ENCODE peak calls at places on chromosomes 5 and 9, in four cellular contexts. T is A549, D is IMR-90, K is HepG2. F is an unnamed sample.

GRCh38 chr9:119844431-119844830 is 475.2 kb upstream of the BRINP1 start:
- DNase-seq in T (no peak), D (no peak), K (no peak), F (no peak)

GRCh38 chr9:16482764-16483163 is 387.7 kb downstream of the BNC2 start:
- DNase-seq in T (no peak), D (peak; percentile 20), K (no peak), F (no peak)

GRCh38 chr5:159021360-159022177 is 78.1 kb downstream of the EBF1 start:
- DNase-seq in T (no peak), D (peak; percentile 49), K (no peak), F (no peak)

GRCh38 chr9:116639251-116639741 is 47.8 kb upstream of the TRIM32 start:
- DNase-seq in T (no peak), D (peak; percentile 55), K (no peak), F (no peak)

GRCh38 chr5:150438873-150439546 is 10.5 kb downstream of the RPS14 start:
- DNase-seq in T (peak; percentile 83), D (no peak), K (peak; percentile 51), F (peak; percentile 51)

GRCh38 chr9:96020822-96021615 is 145.5 kb downstream of the ERCC6L2 start:
- DNase-seq in T (no peak), D (no peak), K (no peak), F (no peak)

GRCh38 chr5:158958048-158958994 is 141.4 kb downstream of the EBF1 start:
- DNase-seq in T (no peak), D (no peak), K (no peak), F (no peak)

GRCh38 chr9:80650964-80651555 is 1038.3 kb downstream of the TLE1 start:
- DNase-seq in T (no peak), D (peak; percentile 84), K (no peak), F (no peak)

GRCh38 chr5:176469293-176469692 is 21.1 kb downstream of the FAF2 start:
- DNase-seq in T (no peak), D (no peak), K (no peak), F (no peak)

DNA sequence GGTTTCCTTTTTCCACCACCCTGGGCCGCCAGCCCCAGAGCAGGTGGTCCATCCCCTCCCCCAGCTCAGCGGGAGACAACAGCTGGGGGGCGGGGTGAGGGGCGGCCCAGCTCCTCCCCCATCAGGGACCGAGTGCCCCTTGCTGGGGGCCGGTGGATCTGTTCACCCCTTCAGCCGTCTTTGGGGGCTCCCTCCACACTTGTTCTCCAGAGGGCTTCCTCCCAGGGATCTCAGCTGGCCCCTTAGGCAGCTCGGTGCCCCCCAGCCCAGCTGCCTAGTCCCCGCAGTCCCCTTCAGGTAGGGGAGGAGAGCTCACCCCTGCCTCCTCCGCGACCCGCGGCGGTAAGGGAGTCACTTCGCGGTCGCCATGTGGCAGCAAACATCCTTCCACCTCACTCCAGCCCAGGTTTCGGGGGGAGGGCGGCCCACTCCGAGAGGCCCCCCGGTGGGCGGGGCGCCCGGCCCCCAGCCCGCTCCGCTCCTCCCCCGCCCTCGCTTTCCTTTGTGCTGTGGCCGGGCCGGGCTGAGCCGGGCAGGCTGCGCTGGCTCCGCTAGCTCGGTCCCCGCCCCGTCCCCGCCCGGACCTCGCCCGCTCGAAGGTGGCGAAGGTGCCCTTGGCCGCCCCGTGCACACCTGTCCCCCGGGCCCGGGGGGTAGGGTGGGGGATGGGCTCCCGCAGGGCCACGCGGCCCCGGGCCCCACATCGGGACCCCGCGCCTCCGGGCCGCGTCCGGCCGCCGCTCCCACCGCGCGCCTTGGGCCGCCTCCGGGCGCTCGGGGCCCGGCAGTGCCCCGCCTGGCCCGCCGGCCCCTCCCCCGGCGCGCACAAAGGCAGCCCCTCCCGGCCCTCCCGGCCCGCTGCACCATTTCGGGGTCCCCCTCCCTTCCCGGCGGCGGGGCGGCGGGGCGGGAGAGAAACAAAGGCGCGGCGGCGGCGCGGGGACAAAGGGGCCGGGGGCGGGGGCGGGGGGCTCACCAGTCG is 683 bp downstream of the DBN1 start:
- DNase-seq in T (no peak), D (no peak), K (peak; percentile 25), F (peak; percentile 60)
- TF ChIP-seq MAZ in T (no peak), D (peak; percentile 47), K (no peak), F (peak; percentile 78)

DNA sequence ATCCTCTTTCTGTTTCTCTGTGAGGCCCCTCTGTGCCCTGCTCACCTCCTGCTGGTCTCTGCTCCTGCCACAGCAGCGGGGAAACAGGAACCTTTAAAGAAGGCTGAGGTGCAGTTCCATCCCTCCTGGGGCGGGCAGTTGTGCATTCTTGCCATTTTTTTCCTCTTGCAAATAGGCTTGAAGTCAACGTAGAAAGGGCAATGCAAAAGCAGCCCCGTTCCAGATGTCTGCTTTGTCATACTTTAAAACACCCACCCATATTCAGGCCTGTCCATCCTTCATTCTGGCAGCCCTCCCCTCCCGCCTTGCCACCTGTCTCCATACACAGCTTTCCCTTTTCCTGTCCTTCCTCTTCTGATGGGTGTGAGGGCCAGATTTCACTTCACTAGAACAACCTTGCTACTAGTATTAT is 65.4 kb upstream of the KLF9 start:
- DNase-seq in T (no peak), D (peak; percentile 79), K (no peak), F (no peak)
- TF ChIP-seq POLR2A in T (no peak), D (no peak), K (no peak), F (no peak)

DNA sequence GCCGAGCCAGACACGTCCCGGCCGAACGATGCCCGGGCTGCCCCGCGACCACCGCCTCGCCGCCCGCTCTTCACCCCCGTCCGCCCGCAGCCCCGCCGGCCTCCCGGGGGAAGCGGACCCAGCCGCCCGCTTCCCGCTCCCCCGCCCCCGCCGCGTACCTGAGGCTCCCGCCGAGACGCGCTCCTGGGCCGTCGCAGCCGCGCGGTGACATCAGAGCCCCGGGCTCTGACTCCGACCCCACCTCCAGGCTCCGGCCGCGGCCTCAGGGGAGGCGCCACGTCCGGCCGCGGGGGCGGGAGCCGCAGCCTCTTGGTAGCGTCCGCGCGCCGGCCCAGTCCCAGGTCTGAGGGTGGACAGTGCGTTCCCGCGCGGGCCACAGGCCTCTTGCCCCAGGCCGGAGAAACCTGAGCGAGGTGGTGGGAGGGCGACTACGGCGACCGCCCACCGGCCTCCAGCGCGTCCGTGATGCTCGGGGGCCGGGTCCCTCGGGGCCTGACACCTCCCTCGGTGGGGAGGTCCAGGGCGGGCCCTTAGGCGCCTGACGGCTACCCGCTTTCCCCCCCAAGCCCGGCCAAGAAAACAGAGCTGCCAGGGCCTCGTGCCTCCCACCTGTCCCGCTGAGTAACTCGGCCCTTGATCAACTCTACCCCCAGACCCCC is at the start of gene SHROOM1:
- DNase-seq in T (peak; percentile 49), D (peak; percentile 27), K (peak; percentile 66), F (peak; percentile 92)
- TF ChIP-seq MAZ in T (no peak), D (peak; percentile 5), K (peak; percentile 55), F (peak; percentile 75)

DNA sequence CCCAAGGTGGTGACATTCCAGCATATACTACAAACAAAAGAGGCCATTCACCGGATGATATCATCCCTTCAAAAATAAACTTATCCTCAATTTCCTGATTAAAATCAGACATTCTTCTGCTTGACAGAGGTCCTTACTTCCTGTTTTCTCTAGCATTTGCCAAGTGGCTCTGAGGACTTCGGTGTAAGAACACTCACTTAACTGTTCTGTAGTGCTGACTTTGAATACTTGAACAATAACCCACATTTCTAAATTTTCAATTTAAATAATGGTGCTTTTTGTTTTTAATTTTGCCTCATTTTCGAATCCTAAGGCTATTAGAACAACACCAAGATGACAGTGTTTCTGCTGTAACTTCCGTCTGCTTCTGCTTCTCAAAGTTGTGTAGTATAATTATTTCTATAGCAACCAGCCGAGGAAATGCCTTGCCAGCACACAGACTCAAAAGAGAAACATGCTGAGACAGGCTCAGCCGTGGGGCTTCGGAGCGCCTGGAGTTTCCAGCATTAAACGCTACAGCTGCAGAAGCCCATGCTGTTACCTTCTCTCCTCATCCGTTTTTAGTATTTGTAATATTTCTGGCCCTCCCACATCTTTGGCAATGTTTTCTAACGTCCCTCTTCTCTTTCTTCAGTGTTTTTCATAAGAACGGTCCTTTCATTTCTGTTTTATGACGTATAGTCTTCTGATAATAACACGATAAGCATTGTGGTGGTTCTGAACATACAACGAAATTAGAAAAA is 19.5 kb upstream of the ANXA1 start:
- DNase-seq in T (no peak), D (peak; percentile 85), K (no peak), F (no peak)
- TF ChIP-seq POLR2A in T (no peak), D (peak; percentile 78), K (no peak), F (peak; percentile 57)

GRCh38 chr9:26152350-26152749 is 474.1 kb upstream of the TUSC1 start:
- DNase-seq in T (no peak), D (no peak), K (no peak), F (no peak)

GRCh38 chr9:26158631-26159150 is 480.4 kb upstream of the TUSC1 start:
- DNase-seq in T (no peak), D (no peak), K (no peak), F (no peak)

GRCh38 chr9:26159575-26160392 is 481.5 kb upstream of the TUSC1 start:
- DNase-seq in T (no peak), D (peak; percentile 47), K (no peak), F (no peak)

GRCh38 chr9:26157411-26157810 is 479.2 kb upstream of the TUSC1 start:
- DNase-seq in T (no peak), D (no peak), K (no peak), F (no peak)
- TF ChIP-seq MAZ in T (no peak), D (no peak), K (no peak), F (no peak)

DNA sequence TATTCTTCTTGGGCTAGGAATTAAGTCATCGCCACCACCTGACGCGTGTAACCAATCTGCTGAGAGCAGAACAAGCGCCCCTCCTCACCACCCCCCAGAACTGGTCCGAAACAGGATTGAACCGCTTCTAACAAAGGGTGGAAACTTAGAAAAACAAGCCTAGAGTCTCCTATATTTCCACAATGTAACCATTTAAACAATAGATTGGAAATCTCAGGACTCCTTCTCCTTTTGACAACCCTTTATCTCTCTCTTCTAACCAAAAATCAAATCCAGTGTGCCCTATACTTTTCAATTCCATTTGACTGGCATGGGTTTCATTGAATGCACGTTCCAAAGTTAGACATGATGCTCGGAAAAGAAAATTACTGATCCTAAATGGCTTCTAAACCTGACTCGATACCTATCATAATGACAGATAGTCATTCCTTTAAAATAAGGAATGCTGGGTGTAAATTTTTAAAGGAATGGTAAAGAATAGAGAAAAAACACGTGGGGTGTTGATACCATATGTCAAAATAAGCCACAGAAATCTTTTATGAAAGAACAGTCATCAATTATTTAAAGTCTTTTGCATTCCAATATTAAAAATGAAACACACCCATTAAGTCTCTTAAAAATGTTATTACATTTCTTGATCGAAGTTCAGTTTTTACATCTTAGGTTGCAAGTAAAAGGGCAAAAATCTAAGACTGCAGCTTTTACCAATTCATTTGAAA is 1.2 kb downstream of the ARRDC3 start:
- DNase-seq in T (peak; percentile 65), D (peak; percentile 89), K (peak; percentile 71), F (peak; percentile 72)
- TF ChIP-seq POLR2A in T (no peak), D (no peak), K (no peak), F (no peak)

DNA sequence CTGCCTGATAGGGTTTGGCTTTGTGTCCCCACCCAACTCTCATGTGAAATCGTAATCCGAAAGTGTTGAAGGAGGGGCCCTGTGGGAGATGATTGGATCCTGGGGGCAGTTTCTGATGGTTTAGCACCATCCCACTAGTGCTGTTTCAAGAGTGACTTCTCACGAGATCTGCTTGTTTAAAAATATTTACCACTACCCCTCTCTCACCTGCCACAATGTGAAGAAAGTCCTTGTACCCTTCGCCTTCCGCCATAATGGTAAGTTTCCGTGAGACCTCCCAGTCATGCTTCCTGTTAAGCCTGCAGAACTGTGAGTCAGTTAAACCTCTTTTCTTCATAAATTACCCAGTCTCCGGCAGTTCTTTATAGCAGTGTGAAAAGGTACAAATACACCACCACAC is 2.7 kb upstream of the RFX3 start:
- DNase-seq in T (no peak), D (no peak), K (no peak), F (peak; percentile 78)
- TF ChIP-seq MAZ in T (no peak), D (no peak), K (no peak), F (no peak)

F was measured in K562.